ENCODE peak calls at places on chromosomes 4 and X, in four cellular contexts. A is hypothalamus; U is activated CD4-positive, alpha-beta T cell treated with anti-CD3 and anti-CD28 coated beads for 4 hours; X is neural crest cell. M is an unnamed sample.

GRCh38 chr4:81491943-81492342 is 20.2 kb upstream of the RASGEF1B start:
- DNase-seq in A (no peak), U (no peak), X (no peak), M (no peak)

GRCh38 chr4:176788971-176789370 is 3.8 kb downstream of the VEGFC start:
- DNase-seq in A (no peak), U (no peak), X (no peak), M (no peak)

GRCh38 chr4:153344131-153345010 is at the start of gene MND1:
- DNase-seq in A (peak), U (peak), X (peak), M (peak)

GRCh38 chrX:133849676-133850075 is 135.7 kb downstream of the GPC3 start:
- DNase-seq in A (no peak), U (no peak), X (no peak), M (no peak)

GRCh38 chr4:177558995-177559394 is 116.8 kb upstream of the AGA start:
- DNase-seq in A (no peak), U (no peak), X (no peak), M (no peak)

GRCh38 chrX:41275661-41276609 is 58.0 kb upstream of the DDX3X start:
- DNase-seq in A (peak), U (peak), X (peak), M (peak)

GRCh38 chrX:129932792-129933321 is 26.9 kb downstream of the UTP14A start:
- DNase-seq in A (no peak), U (peak), X (no peak), M (peak)

GRCh38 chr4:102823897-102824296 is 3.5 kb downstream of the UBE2D3 start:
- DNase-seq in A (no peak), U (no peak), X (no peak), M (no peak)

GRCh38 chrX:72395252-72395651 is 89.5 kb upstream of the CITED1 start:
- DNase-seq in A (no peak), U (no peak), X (no peak), M (no peak)

GRCh38 chr4:89657931-89658700 is 178.8 kb downstream of the SNCA start:
- DNase-seq in A (no peak), U (no peak), X (no peak), M (peak)

GRCh38 chr4:87974856-87975462 is 555 bp upstream of the SPP1 start:
- DNase-seq in A (no peak), U (no peak), X (no peak), M (no peak)

GRCh38 chr4:120694973-120695372 is 227.6 kb downstream of the PRDM5 start:
- DNase-seq in A (no peak), U (no peak), X (no peak), M (peak)

GRCh38 chrX:39450578-39450977 is 647.2 kb downstream of the BCOR start:
- DNase-seq in A (no peak), U (no peak), X (no peak), M (peak)

GRCh38 chr4:168631241-168632151 is 134.6 kb downstream of the PALLD start:
- DNase-seq in A (peak), U (no peak), X (peak), M (peak)

GRCh38 chr4:56628592-56628991 is 52.5 kb downstream of the HOPX start:
- DNase-seq in A (no peak), U (no peak), X (no peak), M (no peak)

GRCh38 chr4:68735106-68735505 is 64.7 kb upstream of the UGT2B15 start:
- DNase-seq in A (no peak), U (no peak), X (no peak), M (no peak)

GRCh38 chrX:13699183-13699826 is 10.4 kb downstream of the RAB9A start:
- DNase-seq in A (no peak), U (no peak), X (no peak), M (peak)

GRCh38 chr4:2217726-2218125 is 24.2 kb downstream of the HAUS3 start:
- DNase-seq in A (no peak), U (no peak), X (no peak), M (no peak)

GRCh38 chr4:40333921-40334352 is 1.2 kb upstream of the CHRNA9 start:
- DNase-seq in A (no peak), U (no peak), X (no peak), M (peak)

GRCh38 chr4:115292320-115293092 is 179.1 kb upstream of the NDST4 start:
- DNase-seq in A (no peak), U (no peak), X (no peak), M (no peak)

GRCh38 chr4:106615961-106616360 is 247.4 kb upstream of the GIMD1 start:
- DNase-seq in A (no peak), U (no peak), X (no peak), M (no peak)

GRCh38 chrX:63652086-63652775 is 132.8 kb downstream of the ARHGEF9 start:
- DNase-seq in A (no peak), U (no peak), X (no peak), M (no peak)

GRCh38 chr4:98627883-98628282 is 30.5 kb downstream of the TSPAN5 start:
- DNase-seq in A (no peak), U (no peak), X (no peak), M (no peak)

GRCh38 chr4:130722370-130722769 is 1626.4 kb downstream of the C4orf33 start:
- DNase-seq in A (no peak), U (no peak), X (no peak), M (peak)

GRCh38 chr4:69718376-69719293 is 41.8 kb downstream of the SULT1B1 start:
- DNase-seq in A (no peak), U (no peak), X (no peak), M (no peak)

GRCh38 chr4:25903905-25904747 is 9.9 kb upstream of the SMIM20 start:
- DNase-seq in A (no peak), U (no peak), X (no peak), M (no peak)

GRCh38 chr4:183721207-183722081 is 62.4 kb downstream of the TRAPPC11 start:
- DNase-seq in A (no peak), U (peak), X (no peak), M (peak)

GRCh38 chr4:10773010-10773409 is 88.4 kb upstream of the CLNK start:
- DNase-seq in A (no peak), U (no peak), X (no peak), M (no peak)

GRCh38 chr4:18689308-18689915 is 667.9 kb upstream of the LCORL start:
- DNase-seq in A (peak), U (peak), X (peak), M (peak)

GRCh38 chrX:44036336-44036735 is 63.1 kb upstream of the NDP start:
- DNase-seq in A (no peak), U (no peak), X (no peak), M (no peak)

GRCh38 chr4:54063737-54064316 is 578 bp downstream of the CHIC2 start:
- DNase-seq in A (peak), U (no peak), X (peak), M (peak)

GRCh38 chr4:89939994-89940393 is 45.3 kb downstream of the MMRN1 start:
- DNase-seq in A (peak), U (no peak), X (no peak), M (peak)

GRCh38 chr4:39565925-39566630 is 38.8 kb upstream of the UGDH start:
- DNase-seq in A (no peak), U (no peak), X (no peak), M (peak)

GRCh38 chr4:9913846-9914245 is 107.5 kb downstream of the SLC2A9 start:
- DNase-seq in A (no peak), U (no peak), X (no peak), M (no peak)

GRCh38 chr4:4641661-4642180 is 99.9 kb upstream of the STX18 start:
- DNase-seq in A (no peak), U (no peak), X (no peak), M (no peak)

GRCh38 chr4:126530996-126531585 is 1101.7 kb upstream of the INTU start:
- DNase-seq in A (no peak), U (no peak), X (no peak), M (no peak)

GRCh38 chr4:120922390-120923200 is at the start of gene PRDM5:
- DNase-seq in A (peak), U (peak), X (peak), M (peak)

GRCh38 chr4:6557856-6558255 is 17.1 kb upstream of the MAN2B2 start:
- DNase-seq in A (no peak), U (no peak), X (no peak), M (no peak)

GRCh38 chr4:165532976-165533375 is 154.2 kb downstream of the CPE start:
- DNase-seq in A (no peak), U (no peak), X (no peak), M (peak)

GRCh38 chrX:23483396-23483795 is 148.7 kb downstream of the PTCHD1 start:
- DNase-seq in A (no peak), U (no peak), X (no peak), M (no peak)

M was measured in hepatocyte.